ENCODE peak calls at places on chromosomes 6 and 20, in seven cellular contexts. R is WTC11, B is pancreas, V is brain microvascular endothelial cell, N is mucosa of descending colon, C is bronchial epithelial cell, L is DND-41. Q is an unnamed sample.

GRCh38 chr20:36153754-36154695 is 515 bp upstream of the EPB41L1 start:
- DNase-seq in R (peak), B (peak), V (peak), N (peak), C (peak), L (no peak), Q (peak)

GRCh38 chr6:27565839-27566779 is 93.2 kb upstream of the ZNF184 start:
- DNase-seq in R (peak), B (no peak), V (no peak), N (no peak), C (peak), L (no peak), Q (no peak)

GRCh38 chr20:62587757-62588402 is 54.4 kb upstream of the SLCO4A1 start:
- DNase-seq in R (peak), B (no peak), V (no peak), N (no peak), C (peak), L (peak), Q (no peak)

GRCh38 chr6:169988769-169989550 is 237.5 kb downstream of the ERMARD start:
- DNase-seq in R (no peak), B (no peak), V (no peak), N (no peak), C (no peak), L (no peak), Q (no peak)

GRCh38 chr6:83462524-83462923 is 31.7 kb upstream of the ME1 start:
- DNase-seq in R (no peak), B (no peak), V (no peak), N (no peak), C (no peak), L (no peak), Q (no peak)

GRCh38 chr6:27545271-27546046 is 72.6 kb upstream of the ZNF184 start:
- DNase-seq in R (peak), B (no peak), V (peak), N (no peak), C (peak), L (no peak), Q (peak)

GRCh38 chr6:153405926-153406325 is 274.8 kb upstream of the RGS17 start:
- DNase-seq in R (no peak), B (no peak), V (no peak), N (no peak), C (no peak), L (no peak), Q (no peak)

GRCh38 chr6:111792914-111793700 is 80.1 kb downstream of the FYN start:
- DNase-seq in R (no peak), B (no peak), V (no peak), N (no peak), C (no peak), L (no peak), Q (no peak)

GRCh38 chr20:23603321-23603720 is 2.4 kb downstream of the CST9 start:
- DNase-seq in R (no peak), B (no peak), V (no peak), N (no peak), C (no peak), L (no peak), Q (no peak)

GRCh38 chr20:823326-823902 is 10.1 kb upstream of the FAM110A start:
- DNase-seq in R (no peak), B (no peak), V (no peak), N (no peak), C (no peak), L (no peak), Q (no peak)

GRCh38 chr6:168292911-168293310 is 26.7 kb downstream of the DACT2 start:
- DNase-seq in R (no peak), B (no peak), V (no peak), N (no peak), C (no peak), L (no peak), Q (no peak)

GRCh38 chr6:20826378-20826777 is 292.1 kb downstream of the CDKAL1 start:
- DNase-seq in R (no peak), B (no peak), V (peak), N (no peak), C (peak), L (no peak), Q (peak)

GRCh38 chr6:72826033-72826432 is 204.2 kb downstream of the KCNQ5 start:
- DNase-seq in R (no peak), B (no peak), V (peak), N (no peak), C (peak), L (no peak), Q (peak)

GRCh38 chr6:90227165-90227564 is 69.5 kb downstream of the BACH2 start:
- DNase-seq in R (no peak), B (no peak), V (no peak), N (no peak), C (no peak), L (no peak), Q (no peak)

GRCh38 chr6:168514216-168514615 is 73.2 kb downstream of the SMOC2 start:
- DNase-seq in R (no peak), B (peak), V (no peak), N (no peak), C (no peak), L (no peak), Q (no peak)

GRCh38 chr6:102679844-102680243 is 1286.3 kb downstream of the GRIK2 start:
- DNase-seq in R (no peak), B (no peak), V (no peak), N (no peak), C (no peak), L (no peak), Q (no peak)

GRCh38 chr6:98842489-98843180 is 8.3 kb downstream of the POU3F2 start:
- DNase-seq in R (peak), B (no peak), V (no peak), N (peak), C (no peak), L (no peak), Q (no peak)

GRCh38 chr20:64109831-64110391 is 2.5 kb upstream of the NPBWR2 start:
- DNase-seq in R (peak), B (no peak), V (no peak), N (no peak), C (no peak), L (no peak), Q (no peak)

GRCh38 chr6:129501401-129502051 is 208.5 kb downstream of the ARHGAP18 start:
- DNase-seq in R (no peak), B (peak), V (peak), N (no peak), C (peak), L (peak), Q (peak)

GRCh38 chr20:4563534-4563933 is 158.2 kb upstream of the PRND start:
- DNase-seq in R (peak), B (no peak), V (peak), N (no peak), C (peak), L (peak), Q (peak)

GRCh38 chr6:15374119-15374518 is 128.2 kb downstream of the JARID2 start:
- DNase-seq in R (no peak), B (no peak), V (no peak), N (no peak), C (no peak), L (no peak), Q (no peak)

GRCh38 chr6:109406196-109406595 is 23.9 kb upstream of the CD164 start:
- DNase-seq in R (no peak), B (no peak), V (no peak), N (no peak), C (peak), L (no peak), Q (peak)

GRCh38 chr6:170403451-170403850 is 96.9 kb downstream of the FAM120B start:
- DNase-seq in R (peak), B (no peak), V (peak), N (no peak), C (no peak), L (no peak), Q (no peak)

GRCh38 chr20:4159765-4160490 is 144.6 kb upstream of the RNF24 start:
- DNase-seq in R (no peak), B (no peak), V (no peak), N (no peak), C (no peak), L (no peak), Q (no peak)

GRCh38 chr6:41670703-41671360 is 32.6 kb downstream of the MDFI start:
- DNase-seq in R (no peak), B (no peak), V (no peak), N (no peak), C (no peak), L (no peak), Q (no peak)

GRCh38 chr6:150880336-150880735 is 14.8 kb downstream of the MTHFD1L start:
- DNase-seq in R (no peak), B (no peak), V (no peak), N (no peak), C (no peak), L (no peak), Q (no peak)

GRCh38 chr6:45327956-45328522 is at the start of gene RUNX2:
- DNase-seq in R (no peak), B (no peak), V (peak), N (no peak), C (peak), L (peak), Q (peak)

GRCh38 chr20:5135363-5136012 is 8.7 kb downstream of the CDS2 start:
- DNase-seq in R (no peak), B (no peak), V (no peak), N (no peak), C (no peak), L (no peak), Q (no peak)

GRCh38 chr6:111858347-111858746 is 14.9 kb downstream of the FYN start:
- DNase-seq in R (no peak), B (no peak), V (no peak), N (no peak), C (no peak), L (no peak), Q (no peak)

GRCh38 chr6:42010185-42010872 is 40.0 kb upstream of the TAF8 start:
- DNase-seq in R (peak), B (no peak), V (no peak), N (no peak), C (peak), L (peak), Q (no peak)

GRCh38 chr6:121879149-121879548 is 443.7 kb downstream of the GJA1 start:
- DNase-seq in R (no peak), B (no peak), V (peak), N (no peak), C (no peak), L (no peak), Q (no peak)

GRCh38 chr6:149860834-149861602 is 3.1 kb downstream of the LRP11 start:
- DNase-seq in R (no peak), B (no peak), V (no peak), N (no peak), C (no peak), L (no peak), Q (no peak)

GRCh38 chr20:15546624-15547023 is 1026.6 kb downstream of the KIF16B start:
- DNase-seq in R (no peak), B (no peak), V (no peak), N (no peak), C (no peak), L (no peak), Q (no peak)

GRCh38 chr20:16556299-16556698 is 16.9 kb downstream of the KIF16B start:
- DNase-seq in R (no peak), B (no peak), V (peak), N (no peak), C (peak), L (no peak), Q (peak)

GRCh38 chr6:33204165-33204414 is 365 bp upstream of the HSD17B8 start:
- DNase-seq in R (no peak), B (no peak), V (no peak), N (no peak), C (no peak), L (no peak), Q (no peak)

GRCh38 chr20:62010551-62011402 is 54.9 kb downstream of the TAF4 start:
- DNase-seq in R (peak), B (no peak), V (peak), N (peak), C (peak), L (peak), Q (peak)

GRCh38 chr6:169229611-169230321 is 23.9 kb downstream of the THBS2 start:
- DNase-seq in R (no peak), B (no peak), V (no peak), N (no peak), C (no peak), L (no peak), Q (peak)

GRCh38 chr6:30192076-30192475 is 21.1 kb downstream of the TRIM26 start:
- DNase-seq in R (no peak), B (no peak), V (peak), N (no peak), C (no peak), L (no peak), Q (no peak)

DNA sequence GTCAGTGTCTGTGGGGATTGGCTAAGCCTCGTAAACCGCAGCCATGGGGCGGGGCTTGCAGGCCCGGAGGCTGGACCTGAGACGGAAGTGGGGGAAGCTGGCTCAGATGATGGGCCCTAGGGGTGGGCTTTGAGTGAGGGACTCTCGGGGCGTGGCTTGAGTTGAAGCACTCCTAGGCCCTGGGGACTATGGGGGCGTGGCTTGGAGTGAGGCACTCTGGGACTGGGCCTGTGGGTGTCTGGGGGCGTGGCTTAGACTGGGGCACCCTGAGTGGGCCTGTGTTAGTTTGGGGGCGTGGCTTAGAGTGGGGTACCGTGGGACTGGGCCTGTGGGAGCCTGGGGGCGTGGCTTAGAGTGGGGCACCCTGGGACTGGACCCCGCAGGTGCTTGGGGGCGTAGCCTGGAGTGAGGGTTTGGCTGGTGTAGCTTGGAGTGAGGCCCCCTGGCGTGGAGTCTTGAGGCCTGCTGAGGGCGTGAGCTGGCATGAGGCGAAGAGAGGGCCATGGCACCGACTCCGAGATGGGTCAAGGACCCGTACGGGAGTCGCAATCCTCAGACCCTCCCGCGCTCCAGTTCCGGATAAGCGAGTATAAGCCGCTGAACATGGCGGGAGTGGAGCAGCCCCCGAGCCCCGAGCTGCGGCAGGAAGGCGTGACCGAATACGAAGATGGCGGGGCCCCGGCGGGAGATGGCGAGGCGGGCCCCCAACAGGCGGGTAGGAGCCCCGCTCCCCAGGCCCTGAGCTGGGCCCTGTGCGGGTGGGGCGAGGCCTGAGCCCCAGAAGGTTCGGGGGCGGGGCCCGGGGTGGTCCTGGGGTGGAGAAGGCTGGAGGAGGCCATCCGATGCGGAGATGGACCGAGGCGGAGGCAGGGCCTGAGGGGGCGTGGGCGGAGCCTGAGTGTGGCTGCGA is 6.8 kb downstream of the L3MBTL1 start:
- DNase-seq in R (peak), B (peak), V (peak), N (peak), C (peak), L (peak), Q (peak)
- TF ChIP-seq CTCF in R (no peak), B (no peak), V (peak), N (no peak), C (peak), L (peak), Q (no peak)

DNA sequence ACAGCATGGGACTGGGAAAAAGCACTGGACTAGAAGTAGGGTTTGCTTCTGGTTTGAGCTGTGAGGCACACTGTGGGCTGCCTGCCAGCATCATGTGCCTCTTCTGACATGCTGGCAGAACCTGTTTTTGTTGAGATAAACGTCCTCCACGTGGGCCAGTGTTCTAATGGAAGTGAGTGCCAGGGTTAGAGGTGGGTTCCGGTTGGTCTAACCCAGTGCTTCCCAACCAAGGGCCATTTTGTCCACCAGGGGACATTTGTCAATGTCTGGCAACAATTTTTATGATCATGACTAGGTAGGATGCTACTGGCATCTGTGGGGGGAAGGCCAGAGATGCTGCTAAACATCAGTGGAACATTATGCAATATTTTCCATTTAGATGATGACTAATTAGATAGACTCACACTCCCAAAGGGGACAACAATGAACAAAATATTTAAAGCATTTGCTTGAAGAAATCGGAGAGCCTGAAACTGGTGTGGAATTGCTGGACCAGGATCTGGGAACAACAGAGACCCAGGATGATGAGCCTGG is 7.8 kb upstream of the APMAP start:
- DNase-seq in R (no peak), B (peak), V (peak), N (no peak), C (peak), L (no peak), Q (peak)
- TF ChIP-seq CTCF in R (no peak), B (no peak), V (peak), N (no peak), C (no peak), L (no peak), Q (peak)

GRCh38 chr6:18528084-18528743 is 141.1 kb downstream of the RNF144B start:
- DNase-seq in R (no peak), B (no peak), V (no peak), N (no peak), C (peak), L (no peak), Q (no peak)

GRCh38 chr6:18530201-18530600 is 143.1 kb downstream of the RNF144B start:
- DNase-seq in R (no peak), B (no peak), V (no peak), N (no peak), C (no peak), L (no peak), Q (no peak)

GRCh38 chr6:18536693-18537092 is 149.5 kb downstream of the RNF144B start:
- DNase-seq in R (no peak), B (no peak), V (no peak), N (no peak), C (no peak), L (no peak), Q (no peak)

GRCh38 chr6:18538315-18538714 is 151.2 kb downstream of the RNF144B start:
- DNase-seq in R (no peak), B (no peak), V (no peak), N (no peak), C (no peak), L (no peak), Q (no peak)

GRCh38 chr6:18533793-18534192 is 146.6 kb downstream of the RNF144B start:
- DNase-seq in R (no peak), B (no peak), V (no peak), N (no peak), C (peak), L (no peak), Q (no peak)
- TF ChIP-seq CTCF in R (no peak), B (no peak), V (no peak), N (no peak), C (no peak), L (no peak), Q (no peak)

GRCh38 chr20:17569616-17570346 is at the start of gene DSTN:
- DNase-seq in R (peak), B (peak), V (peak), N (peak), C (peak), L (peak), Q (peak)

GRCh38 chr20:17571153-17571527 is 1.3 kb downstream of the DSTN start:
- DNase-seq in R (no peak), B (no peak), V (no peak), N (no peak), C (no peak), L (no peak), Q (no peak)

GRCh38 chr20:17568972-17569471 is 853 bp upstream of the DSTN start:
- DNase-seq in R (peak), B (peak), V (peak), N (peak), C (peak), L (no peak), Q (peak)

GRCh38 chr20:17571967-17572638 is 2.2 kb downstream of the DSTN start:
- DNase-seq in R (no peak), B (no peak), V (no peak), N (no peak), C (peak), L (no peak), Q (peak)

GRCh38 chr20:17570347-17571152 is 675 bp downstream of the DSTN start:
- DNase-seq in R (peak), B (peak), V (no peak), N (peak), C (no peak), L (peak), Q (peak)
- TF ChIP-seq CTCF in R (no peak), B (no peak), V (no peak), N (no peak), C (no peak), L (no peak), Q (peak)

DNA sequence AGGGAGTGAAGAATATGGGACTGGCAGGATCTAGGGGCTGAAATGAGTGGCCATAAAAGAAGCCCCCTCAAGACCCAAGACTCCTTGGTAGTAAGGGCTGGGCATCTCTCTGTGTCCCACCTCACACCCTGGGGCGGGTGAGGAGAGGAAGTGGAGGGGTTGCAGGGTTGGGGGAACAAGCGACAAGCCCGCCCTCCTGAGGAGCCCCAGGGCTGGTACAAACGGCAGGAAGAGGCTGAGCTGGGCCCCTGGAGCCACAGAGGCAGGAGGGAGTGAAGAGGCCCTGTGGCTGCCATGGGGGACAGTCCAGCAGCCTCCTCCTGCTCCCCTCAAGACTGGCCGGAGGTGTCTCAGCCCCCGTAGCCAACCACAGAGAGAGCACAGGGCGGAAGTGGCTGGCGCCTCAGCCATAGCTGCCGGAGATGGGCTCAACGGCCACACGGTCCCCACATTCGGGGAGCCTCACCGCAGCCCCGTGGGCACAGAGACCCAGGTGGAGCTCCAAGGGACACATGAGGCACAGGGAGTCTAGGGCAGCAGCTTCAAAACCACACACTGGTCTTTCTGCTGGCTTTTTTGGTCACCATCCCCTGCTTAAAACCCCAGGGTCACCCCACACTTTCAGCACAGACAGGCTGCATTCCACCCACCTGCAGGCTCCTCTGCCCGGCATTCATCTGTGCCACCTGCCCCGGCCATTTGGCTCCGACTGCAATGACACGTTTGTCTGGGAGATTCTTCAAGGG is 586 bp downstream of the C20orf203 start:
- DNase-seq in R (peak), B (no peak), V (no peak), N (no peak), C (no peak), L (peak), Q (no peak)
- TF ChIP-seq CTCF in R (no peak), B (no peak), V (no peak), N (no peak), C (no peak), L (peak), Q (no peak)

DNA sequence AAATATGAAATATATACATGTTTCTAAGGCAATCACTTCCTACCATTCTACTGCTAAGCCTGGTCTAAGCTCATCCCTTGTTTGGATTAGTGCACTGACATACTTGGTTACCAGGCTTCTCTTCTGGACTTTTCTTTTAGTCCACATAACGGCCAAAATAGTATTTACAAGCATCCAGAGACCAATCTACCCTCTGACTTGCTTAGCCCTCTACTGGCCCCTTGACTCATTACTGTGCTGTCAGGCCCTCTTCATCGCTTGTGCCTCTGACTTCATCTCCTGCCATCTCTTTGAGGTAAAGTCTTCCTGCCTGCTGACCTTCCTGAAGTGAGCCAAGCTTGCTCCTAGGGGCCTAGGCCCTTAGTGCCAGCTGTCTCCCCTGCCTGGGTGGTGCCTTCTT is 35.1 kb downstream of the TULP4 start:
- DNase-seq in R (no peak), B (no peak), V (no peak), N (no peak), C (no peak), L (no peak), Q (no peak)
- TF ChIP-seq CTCF in R (no peak), B (no peak), V (peak), N (no peak), C (no peak), L (no peak), Q (no peak)